ENCODE peak calls at places on chromosomes 1 and 21, in seven cellular contexts. One of them, this sample, is unnamed.

GRCh38 chr1:183995322-183996035 is 42.0 kb downstream of the COLGALT2 start:
- DNase-seq in T47D: no peak
- DNase-seq in right atrium auricular region: no peak
- DNase-seq in CD8-positive, alpha-beta memory T cell: no peak
- DNase-seq in HEK293T: no peak
- DNase-seq in HTR-8/SVneo: no peak
- DNase-seq in psoas muscle: peak
- DNase-seq in this sample: peak

GRCh38 chr1:154974086-154974807 is at the start of gene CKS1B:
- DNase-seq in psoas muscle: peak
- DNase-seq in HTR-8/SVneo: peak
- DNase-seq in right atrium auricular region: peak
- DNase-seq in T47D: peak
- DNase-seq in HEK293T: peak
- DNase-seq in CD8-positive, alpha-beta memory T cell: peak
- DNase-seq in this sample: peak

GRCh38 chr1:161223805-161224694 is 622 bp upstream of the APOA2 start:
- DNase-seq in CD8-positive, alpha-beta memory T cell: no peak
- DNase-seq in right atrium auricular region: no peak
- DNase-seq in T47D: no peak
- DNase-seq in psoas muscle: no peak
- DNase-seq in HEK293T: no peak
- DNase-seq in HTR-8/SVneo: no peak
- DNase-seq in this sample: no peak

GRCh38 chr21:36693144-36694040 is 5.5 kb upstream of the SIM2 start:
- DNase-seq in psoas muscle: no peak
- DNase-seq in right atrium auricular region: no peak
- DNase-seq in HTR-8/SVneo: no peak
- DNase-seq in CD8-positive, alpha-beta memory T cell: no peak
- DNase-seq in HEK293T: no peak
- DNase-seq in T47D: no peak
- DNase-seq in this sample: no peak

GRCh38 chr1:244709491-244710368 is 56.8 kb downstream of the DESI2 start:
- DNase-seq in T47D: no peak
- DNase-seq in HEK293T: no peak
- DNase-seq in psoas muscle: no peak
- DNase-seq in HTR-8/SVneo: no peak
- DNase-seq in CD8-positive, alpha-beta memory T cell: no peak
- DNase-seq in right atrium auricular region: no peak
- DNase-seq in this sample: no peak

GRCh38 chr1:108830119-108831008 is 26.5 kb downstream of the AKNAD1 start:
- DNase-seq in T47D: peak
- DNase-seq in HEK293T: no peak
- DNase-seq in psoas muscle: peak
- DNase-seq in CD8-positive, alpha-beta memory T cell: no peak
- DNase-seq in HTR-8/SVneo: peak
- DNase-seq in right atrium auricular region: peak
- DNase-seq in this sample: peak

GRCh38 chr1:3858231-3858981 is 1.1 kb downstream of the DFFB start:
- DNase-seq in HEK293T: peak
- DNase-seq in CD8-positive, alpha-beta memory T cell: peak
- DNase-seq in right atrium auricular region: no peak
- DNase-seq in HTR-8/SVneo: no peak
- DNase-seq in psoas muscle: peak
- DNase-seq in T47D: peak
- DNase-seq in this sample: no peak

GRCh38 chr1:172286629-172287076 is 133.8 kb upstream of the C1orf105 start:
- DNase-seq in T47D: peak
- DNase-seq in right atrium auricular region: peak
- DNase-seq in HTR-8/SVneo: peak
- DNase-seq in psoas muscle: peak
- DNase-seq in HEK293T: no peak
- DNase-seq in CD8-positive, alpha-beta memory T cell: no peak
- DNase-seq in this sample: no peak

GRCh38 chr1:234772345-234773147 is 162.6 kb upstream of the IRF2BP2 start:
- DNase-seq in HEK293T: no peak
- DNase-seq in HTR-8/SVneo: peak
- DNase-seq in right atrium auricular region: peak
- DNase-seq in psoas muscle: peak
- DNase-seq in CD8-positive, alpha-beta memory T cell: peak
- DNase-seq in T47D: peak
- DNase-seq in this sample: peak

GRCh38 chr1:167510880-167511279 is 7.4 kb downstream of the CD247 start:
- DNase-seq in HEK293T: no peak
- DNase-seq in psoas muscle: no peak
- DNase-seq in right atrium auricular region: no peak
- DNase-seq in T47D: no peak
- DNase-seq in HTR-8/SVneo: no peak
- DNase-seq in CD8-positive, alpha-beta memory T cell: no peak
- DNase-seq in this sample: no peak

GRCh38 chr1:11730429-11730861 is 5.5 kb upstream of the AGTRAP start:
- DNase-seq in T47D: no peak
- DNase-seq in HTR-8/SVneo: no peak
- DNase-seq in psoas muscle: no peak
- DNase-seq in CD8-positive, alpha-beta memory T cell: peak
- DNase-seq in right atrium auricular region: no peak
- DNase-seq in HEK293T: no peak
- DNase-seq in this sample: no peak

GRCh38 chr1:100613817-100614559 is 76.0 kb downstream of the GPR88 start:
- DNase-seq in psoas muscle: no peak
- DNase-seq in HEK293T: no peak
- DNase-seq in right atrium auricular region: no peak
- DNase-seq in HTR-8/SVneo: no peak
- DNase-seq in CD8-positive, alpha-beta memory T cell: peak
- DNase-seq in T47D: no peak
- DNase-seq in this sample: no peak

GRCh38 chr1:235357485-235358378 is 9.5 kb upstream of the TBCE start:
- DNase-seq in T47D: peak
- DNase-seq in CD8-positive, alpha-beta memory T cell: no peak
- DNase-seq in right atrium auricular region: no peak
- DNase-seq in HTR-8/SVneo: no peak
- DNase-seq in HEK293T: no peak
- DNase-seq in psoas muscle: no peak
- DNase-seq in this sample: no peak

GRCh38 chr1:9413143-9413876 is 120.6 kb downstream of the SPSB1 start:
- DNase-seq in T47D: no peak
- DNase-seq in CD8-positive, alpha-beta memory T cell: peak
- DNase-seq in HTR-8/SVneo: peak
- DNase-seq in HEK293T: no peak
- DNase-seq in psoas muscle: peak
- DNase-seq in right atrium auricular region: peak
- DNase-seq in this sample: peak

GRCh38 chr1:209772116-209772515 is 12.2 kb downstream of the C1orf74 start:
- DNase-seq in psoas muscle: no peak
- DNase-seq in T47D: no peak
- DNase-seq in CD8-positive, alpha-beta memory T cell: no peak
- DNase-seq in HEK293T: no peak
- DNase-seq in HTR-8/SVneo: no peak
- DNase-seq in right atrium auricular region: no peak
- DNase-seq in this sample: no peak

GRCh38 chr1:215277537-215277936 is 195.0 kb downstream of the KCNK2 start:
- DNase-seq in HTR-8/SVneo: peak
- DNase-seq in T47D: peak
- DNase-seq in CD8-positive, alpha-beta memory T cell: no peak
- DNase-seq in HEK293T: no peak
- DNase-seq in right atrium auricular region: no peak
- DNase-seq in psoas muscle: no peak
- DNase-seq in this sample: no peak

GRCh38 chr21:41571938-41572510 is 64.1 kb upstream of the TMPRSS2 start:
- DNase-seq in psoas muscle: no peak
- DNase-seq in HTR-8/SVneo: no peak
- DNase-seq in right atrium auricular region: no peak
- DNase-seq in T47D: peak
- DNase-seq in HEK293T: no peak
- DNase-seq in CD8-positive, alpha-beta memory T cell: no peak
- DNase-seq in this sample: no peak

GRCh38 chr1:48556161-48556850 is 84.3 kb upstream of the SPATA6 start:
- DNase-seq in psoas muscle: peak
- DNase-seq in HTR-8/SVneo: no peak
- DNase-seq in HEK293T: no peak
- DNase-seq in T47D: no peak
- DNase-seq in CD8-positive, alpha-beta memory T cell: no peak
- DNase-seq in right atrium auricular region: no peak
- DNase-seq in this sample: no peak

GRCh38 chr1:39238476-39238875 is 34.0 kb downstream of the MACF1 start:
- DNase-seq in CD8-positive, alpha-beta memory T cell: no peak
- DNase-seq in T47D: no peak
- DNase-seq in psoas muscle: no peak
- DNase-seq in HEK293T: no peak
- DNase-seq in HTR-8/SVneo: no peak
- DNase-seq in right atrium auricular region: no peak
- DNase-seq in this sample: peak

GRCh38 chr1:235642021-235642942 is 7.3 kb downstream of the GNG4 start:
- DNase-seq in T47D: no peak
- DNase-seq in psoas muscle: no peak
- DNase-seq in HEK293T: no peak
- DNase-seq in CD8-positive, alpha-beta memory T cell: peak
- DNase-seq in right atrium auricular region: no peak
- DNase-seq in HTR-8/SVneo: peak
- DNase-seq in this sample: no peak

GRCh38 chr1:114344656-114345055 is 166.3 kb downstream of the TRIM33 start:
- DNase-seq in T47D: no peak
- DNase-seq in psoas muscle: no peak
- DNase-seq in HEK293T: no peak
- DNase-seq in HTR-8/SVneo: no peak
- DNase-seq in CD8-positive, alpha-beta memory T cell: no peak
- DNase-seq in right atrium auricular region: no peak
- DNase-seq in this sample: no peak

GRCh38 chr1:24289937-24290595 is 29.1 kb upstream of the GRHL3 start:
- DNase-seq in psoas muscle: peak
- DNase-seq in T47D: no peak
- DNase-seq in HEK293T: no peak
- DNase-seq in right atrium auricular region: peak
- DNase-seq in HTR-8/SVneo: no peak
- DNase-seq in CD8-positive, alpha-beta memory T cell: no peak
- DNase-seq in this sample: peak

GRCh38 chr1:209585672-209586071 is 2.2 kb downstream of the CAMK1G start:
- DNase-seq in T47D: peak
- DNase-seq in CD8-positive, alpha-beta memory T cell: no peak
- DNase-seq in HTR-8/SVneo: no peak
- DNase-seq in HEK293T: peak
- DNase-seq in right atrium auricular region: peak
- DNase-seq in psoas muscle: peak
- DNase-seq in this sample: peak

GRCh38 chr1:22143065-22143514 is at the start of gene WNT4:
- DNase-seq in HTR-8/SVneo: peak
- DNase-seq in T47D: peak
- DNase-seq in psoas muscle: peak
- DNase-seq in right atrium auricular region: no peak
- DNase-seq in HEK293T: peak
- DNase-seq in CD8-positive, alpha-beta memory T cell: peak
- DNase-seq in this sample: peak

GRCh38 chr1:77866296-77866695 is 22.1 kb upstream of the NEXN start:
- DNase-seq in psoas muscle: no peak
- DNase-seq in T47D: no peak
- DNase-seq in CD8-positive, alpha-beta memory T cell: no peak
- DNase-seq in right atrium auricular region: no peak
- DNase-seq in HEK293T: no peak
- DNase-seq in HTR-8/SVneo: peak
- DNase-seq in this sample: no peak

GRCh38 chr1:5962265-5963105 is 29.7 kb downstream of the NPHP4 start:
- DNase-seq in HTR-8/SVneo: no peak
- DNase-seq in HEK293T: no peak
- DNase-seq in right atrium auricular region: no peak
- DNase-seq in CD8-positive, alpha-beta memory T cell: no peak
- DNase-seq in T47D: no peak
- DNase-seq in psoas muscle: no peak
- DNase-seq in this sample: no peak

GRCh38 chr1:108643492-108644333 is 17.2 kb downstream of the HENMT1 start:
- DNase-seq in right atrium auricular region: no peak
- DNase-seq in psoas muscle: no peak
- DNase-seq in HTR-8/SVneo: peak
- DNase-seq in T47D: peak
- DNase-seq in HEK293T: peak
- DNase-seq in CD8-positive, alpha-beta memory T cell: peak
- DNase-seq in this sample: no peak

GRCh38 chr21:36765229-36765628 is 66.3 kb downstream of the SIM2 start:
- DNase-seq in HEK293T: no peak
- DNase-seq in CD8-positive, alpha-beta memory T cell: no peak
- DNase-seq in HTR-8/SVneo: no peak
- DNase-seq in right atrium auricular region: no peak
- DNase-seq in psoas muscle: no peak
- DNase-seq in T47D: no peak
- DNase-seq in this sample: no peak

GRCh38 chr1:32208891-32209309 is at the start of gene DCDC2B:
- DNase-seq in right atrium auricular region: no peak
- DNase-seq in psoas muscle: no peak
- DNase-seq in HTR-8/SVneo: no peak
- DNase-seq in HEK293T: no peak
- DNase-seq in CD8-positive, alpha-beta memory T cell: no peak
- DNase-seq in T47D: peak
- DNase-seq in this sample: peak

GRCh38 chr1:208179303-208179702 is 64.9 kb downstream of the PLXNA2 start:
- DNase-seq in HEK293T: no peak
- DNase-seq in psoas muscle: no peak
- DNase-seq in CD8-positive, alpha-beta memory T cell: no peak
- DNase-seq in HTR-8/SVneo: no peak
- DNase-seq in right atrium auricular region: no peak
- DNase-seq in T47D: no peak
- DNase-seq in this sample: no peak

GRCh38 chr1:205630241-205630640 is 1.6 kb downstream of the ELK4 start:
- DNase-seq in HEK293T: no peak
- DNase-seq in CD8-positive, alpha-beta memory T cell: peak
- DNase-seq in psoas muscle: no peak
- DNase-seq in HTR-8/SVneo: no peak
- DNase-seq in right atrium auricular region: no peak
- DNase-seq in T47D: no peak
- DNase-seq in this sample: no peak

GRCh38 chr1:201917362-201918033 is 28.8 kb downstream of the SHISA4 start:
- DNase-seq in right atrium auricular region: no peak
- DNase-seq in T47D: no peak
- DNase-seq in HEK293T: no peak
- DNase-seq in HTR-8/SVneo: no peak
- DNase-seq in psoas muscle: no peak
- DNase-seq in CD8-positive, alpha-beta memory T cell: no peak
- DNase-seq in this sample: no peak

GRCh38 chr1:20665736-20666135 is 4.6 kb upstream of the DDOST start:
- DNase-seq in HEK293T: no peak
- DNase-seq in CD8-positive, alpha-beta memory T cell: no peak
- DNase-seq in psoas muscle: no peak
- DNase-seq in T47D: no peak
- DNase-seq in right atrium auricular region: no peak
- DNase-seq in HTR-8/SVneo: no peak
- DNase-seq in this sample: no peak

GRCh38 chr1:223248001-223248786 is 105.1 kb upstream of the TLR5 start:
- DNase-seq in HEK293T: no peak
- DNase-seq in T47D: no peak
- DNase-seq in psoas muscle: no peak
- DNase-seq in CD8-positive, alpha-beta memory T cell: no peak
- DNase-seq in right atrium auricular region: no peak
- DNase-seq in HTR-8/SVneo: no peak
- DNase-seq in this sample: no peak

This sample was measured in left ventricle myocardium superior.